ENCODE peak calls at places on chromosomes 6 and 20, in four cellular contexts. P is CD8-positive, alpha-beta memory T cell; M is pancreas; N is naive thymus-derived CD4-positive, alpha-beta T cell. K is an unnamed sample.

GRCh38 chr20:41632896-41633295 is 14.7 kb upstream of the CHD6 start:
- DNase-seq in N (no peak), M (no peak), P (no peak), K (peak; percentile 39)

GRCh38 chr6:37607949-37608348 is 89.7 kb downstream of the MDGA1 start:
- DNase-seq in N (no peak), P (no peak), M (no peak), K (no peak)

GRCh38 chr20:31901615-31902014 is 31.2 kb downstream of the TTLL9 start:
- DNase-seq in N (no peak), M (no peak), P (no peak), K (no peak)

GRCh38 chr20:46243707-46244628 is 64.3 kb downstream of the CDH22 start:
- DNase-seq in N (no peak), M (no peak), P (no peak), K (no peak)

GRCh38 chr20:32429343-32429742 is 71.2 kb downstream of the ASXL1 start:
- DNase-seq in N (no peak), M (no peak), P (no peak), K (no peak)

GRCh38 chr6:116011520-116011919 is 49.2 kb downstream of the FRK start:
- DNase-seq in P (no peak), N (no peak), M (no peak), K (no peak)

GRCh38 chr20:6613280-6613861 is 154.1 kb upstream of the BMP2 start:
- DNase-seq in M (no peak), N (no peak), P (no peak), K (no peak)

GRCh38 chr6:45265246-45265645 is 62.9 kb upstream of the RUNX2 start:
- DNase-seq in P (no peak), M (no peak), N (no peak), K (peak; percentile 12)

GRCh38 chr6:49787176-49787575 is at the start of gene PGK2:
- DNase-seq in M (no peak), P (no peak), N (no peak), K (no peak)

GRCh38 chr6:56804996-56805395 is 149.9 kb upstream of the BEND6 start:
- DNase-seq in N (no peak), P (no peak), M (no peak), K (no peak)

GRCh38 chr6:144349690-144350132 is 64.6 kb downstream of the UTRN start:
- DNase-seq in M (no peak), P (peak; percentile 22), N (no peak), K (peak; percentile 43)

GRCh38 chr6:2158596-2159271 is 86.7 kb downstream of the GMDS start:
- DNase-seq in P (no peak), N (no peak), M (no peak), K (no peak)

GRCh38 chr20:56626367-56627121 is 2.6 kb upstream of the TFAP2C start:
- DNase-seq in M (no peak), N (no peak), P (no peak), K (no peak)

DNA sequence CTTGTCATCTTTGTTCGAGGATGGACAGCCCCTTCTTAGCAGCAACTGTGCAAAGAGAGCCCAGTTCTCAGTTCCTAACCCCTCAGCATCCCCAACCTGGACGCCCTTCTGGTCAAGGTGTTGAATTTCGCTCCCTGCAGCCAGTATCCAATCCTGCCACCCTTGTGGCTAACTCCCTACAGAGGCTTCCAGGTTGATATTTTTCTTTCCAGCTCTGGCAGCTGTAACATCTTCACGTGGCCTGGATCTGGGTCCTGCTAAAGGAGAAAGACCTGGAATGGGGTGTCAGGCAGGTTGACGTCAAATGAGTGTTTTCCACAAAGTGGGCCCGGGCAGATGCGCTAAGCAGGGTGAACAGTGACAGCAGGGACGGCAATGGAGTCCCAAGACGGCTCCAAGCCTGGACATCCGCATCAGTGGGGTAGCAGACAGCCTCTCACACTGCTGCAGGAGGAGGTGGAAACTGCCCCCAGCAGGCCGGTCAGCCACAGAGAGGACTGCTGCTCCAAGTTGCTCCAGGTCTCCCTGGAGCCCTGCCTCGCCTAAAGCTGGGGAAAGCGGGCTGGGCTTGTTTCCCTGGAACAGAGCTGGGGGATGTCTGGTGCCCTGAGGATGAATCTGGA is 1.0 kb upstream of the YTHDF1 start:
- DNase-seq in M (peak; percentile 72), P (no peak), N (no peak), K (no peak)
- H3K4me3 ChIP-seq in M (peak overlapping the region; percentile 98), P (peak overlapping the region; percentile 82), N (peak overlapping the region; percentile 78), K (peak overlapping the region; percentile 81)

GRCh38 chr6:169906004-169906740 is 154.8 kb downstream of the ERMARD start:
- DNase-seq in P (no peak), M (no peak), N (no peak), K (no peak)

GRCh38 chr6:169906741-169907418 is 155.5 kb downstream of the ERMARD start:
- DNase-seq in P (no peak), M (no peak), N (no peak), K (no peak)

GRCh38 chr6:169907419-169908115 is 156.1 kb downstream of the ERMARD start:
- DNase-seq in M (no peak), P (no peak), N (no peak), K (no peak)

GRCh38 chr6:169909113-169909512 is 157.7 kb downstream of the ERMARD start:
- DNase-seq in P (no peak), N (no peak), M (no peak), K (no peak)

GRCh38 chr6:169908403-169908933 is 157.0 kb downstream of the ERMARD start:
- DNase-seq in M (no peak), P (no peak), N (no peak), K (no peak)
- H3K4me3 ChIP-seq in M (no peak overlapping the region), P (no peak overlapping the region), N (no peak overlapping the region), K (no peak overlapping the region)

GRCh38 chr6:111593516-111593824 is 12.2 kb downstream of the TRAF3IP2 start:
- DNase-seq in P (no peak), M (no peak), N (no peak), K (no peak)

GRCh38 chr6:111592726-111593515 is 12.8 kb downstream of the TRAF3IP2 start:
- DNase-seq in P (no peak), N (no peak), M (no peak), K (no peak)

GRCh38 chr6:111591901-111592461 is 13.7 kb downstream of the TRAF3IP2 start:
- DNase-seq in P (no peak), N (no peak), M (no peak), K (no peak)

GRCh38 chr6:111590209-111590955 is 15.3 kb downstream of the TRAF3IP2 start:
- DNase-seq in P (no peak), M (no peak), N (no peak), K (no peak)

DNA sequence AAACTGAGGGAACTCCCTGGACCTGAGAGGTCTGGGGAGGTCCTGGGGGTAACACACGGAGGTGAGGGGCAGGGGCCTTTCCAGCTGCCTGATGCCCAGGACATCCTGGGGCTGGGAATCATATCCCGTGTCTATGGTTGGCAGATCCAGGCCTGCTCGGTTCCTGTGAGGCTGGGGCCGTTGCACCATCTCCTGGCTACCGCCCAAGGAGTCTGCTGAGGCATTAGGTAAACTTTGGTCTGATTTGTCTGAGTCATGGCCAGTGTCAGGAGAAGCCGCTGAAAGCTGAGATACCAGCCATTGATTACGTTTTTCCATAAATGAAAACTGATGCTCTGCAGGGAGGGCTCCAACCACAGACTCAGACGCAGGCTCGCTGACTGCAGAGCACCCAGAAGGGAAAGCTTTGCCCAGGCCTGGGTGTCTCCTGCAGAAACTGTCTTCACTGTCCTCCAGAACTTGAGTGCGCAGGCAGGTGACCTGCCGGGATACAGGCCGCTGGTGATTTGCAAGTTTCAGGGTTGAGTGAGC is 14.2 kb downstream of the TRAF3IP2 start:
- DNase-seq in N (no peak), P (no peak), M (peak; percentile 73), K (peak; percentile 98)
- H3K4me3 ChIP-seq in N (no peak overlapping the region), P (no peak overlapping the region), M (no peak overlapping the region), K (no peak overlapping the region)

GRCh38 chr20:4812216-4812615 is 90.5 kb downstream of the PRND start:
- DNase-seq in N (no peak), P (no peak), M (no peak), K (no peak)
- H3K4me3 ChIP-seq in N (peak overlapping the region; percentile 24), P (peak overlapping the region; percentile 78), M (no peak overlapping the region), K (no peak overlapping the region)

DNA sequence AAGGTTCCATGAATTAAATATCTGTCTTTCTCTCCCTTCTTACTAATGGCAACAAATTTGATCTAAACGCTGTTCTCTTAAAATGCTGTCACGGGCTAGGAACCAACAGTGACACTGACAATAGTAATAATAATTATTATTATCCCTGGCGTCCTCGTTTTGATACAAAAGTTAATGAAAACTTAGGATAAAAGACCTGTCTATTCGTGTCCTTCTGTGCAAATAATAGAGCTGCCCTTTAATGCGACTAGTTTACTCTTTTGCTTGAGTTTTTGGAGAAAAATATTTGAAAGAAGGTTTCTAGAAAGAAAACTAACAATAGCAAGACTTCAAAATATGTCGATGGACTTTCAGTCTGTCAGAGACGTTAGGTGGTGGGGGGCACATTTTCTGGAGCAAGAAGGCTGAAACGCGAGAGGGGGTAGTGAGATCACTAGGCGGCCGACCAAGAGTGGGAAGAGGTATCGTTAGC is 4.3 kb downstream of the VGLL2 start:
- DNase-seq in N (no peak), P (no peak), M (no peak), K (no peak)
- H3K4me3 ChIP-seq in N (no peak overlapping the region), P (no peak overlapping the region), M (peak overlapping the region; percentile 45), K (peak overlapping the region; percentile 39)

GRCh38 chr6:159972506-159973268 is 3.8 kb downstream of the IGF2R start:
- DNase-seq in P (no peak), N (no peak), M (no peak), K (no peak)
- H3K4me3 ChIP-seq in P (no peak overlapping the region), N (no peak overlapping the region), M (no peak overlapping the region), K (no peak overlapping the region)

DNA sequence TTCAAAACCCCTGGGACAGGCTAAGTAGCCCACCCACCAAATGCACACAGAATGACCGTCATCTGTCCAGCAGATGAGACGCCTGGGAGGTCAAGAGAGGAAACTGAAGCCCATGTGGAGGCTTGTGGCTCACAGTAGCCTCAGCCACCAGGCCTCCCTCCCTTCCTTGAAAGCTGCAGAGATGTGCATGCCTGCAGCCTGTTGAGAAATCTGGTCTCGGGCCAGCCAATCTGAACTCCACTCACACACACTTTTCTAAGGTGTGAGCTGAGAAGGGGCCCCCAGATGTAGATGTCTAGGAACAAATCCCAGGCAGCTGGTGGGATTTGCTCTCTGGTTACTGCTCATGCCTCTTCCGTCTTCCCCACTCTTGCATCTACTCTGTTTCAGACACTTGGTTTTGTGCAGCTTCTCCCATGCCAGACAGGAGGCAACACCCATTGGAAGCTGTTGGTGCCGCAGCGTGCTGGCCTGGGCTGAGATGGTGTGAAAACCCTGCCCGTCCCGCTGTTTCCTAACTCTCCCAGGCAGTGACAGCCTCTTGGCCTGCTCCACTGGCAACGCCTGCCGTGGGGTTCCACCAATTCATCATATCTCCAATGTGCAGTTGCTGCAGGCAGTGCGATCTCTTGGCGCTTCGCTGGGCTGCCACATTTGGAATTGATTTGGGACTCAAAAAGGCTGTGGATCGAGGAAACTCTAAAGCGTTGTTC is 24.1 kb upstream of the PAX1 start:
- DNase-seq in P (no peak), M (no peak), N (no peak), K (no peak)
- H3K4me3 ChIP-seq in P (no peak overlapping the region), M (no peak overlapping the region), N (no peak overlapping the region), K (no peak overlapping the region)

GRCh38 chr6:157223021-157223430 is 100.3 kb downstream of the TMEM242 start:
- DNase-seq in M (no peak), N (no peak), P (no peak), K (no peak)
- H3K4me3 ChIP-seq in M (no peak overlapping the region), N (peak overlapping the region; percentile 10), P (no peak overlapping the region), K (no peak overlapping the region)